ENCODE peak calls at places on chromosome 2, in eight cellular contexts. G, C, F, U, L, E, P and X are unnamed samples.

GRCh38 chr2:108534577-108535379 is 508 bp downstream of the LIMS1 start:
- DNase-seq in L (peak), P (peak), E (peak), G (peak), C (no peak), U (peak), F (peak), X (peak)

GRCh38 chr2:26281226-26281625 is 36.5 kb downstream of the HADHB start:
- DNase-seq in E (no peak), F (no peak), C (no peak), U (no peak), P (no peak), L (no peak), G (no peak), X (no peak)

GRCh38 chr2:95374916-95375471 is 27.5 kb upstream of the FAHD2A start:
- DNase-seq in C (no peak), L (no peak), G (peak), E (peak), P (peak), F (no peak), U (peak), X (peak)

GRCh38 chr2:113812204-113812603 is 55.8 kb upstream of the SLC35F5 start:
- DNase-seq in U (no peak), E (peak), P (no peak), G (peak), F (no peak), L (no peak), C (no peak), X (no peak)

GRCh38 chr2:219954331-219954730 is 326.9 kb downstream of the SLC4A3 start:
- DNase-seq in F (no peak), E (peak), P (no peak), L (no peak), G (peak), C (no peak), U (no peak), X (no peak)

GRCh38 chr2:25977768-25978167 is 4.5 kb downstream of the KIF3C start:
- DNase-seq in L (no peak), P (peak), U (no peak), E (peak), F (peak), G (peak), C (no peak), X (no peak)

GRCh38 chr2:108278631-108279030 is 10.1 kb upstream of the SULT1C2 start:
- DNase-seq in L (no peak), E (peak), F (peak), P (no peak), C (no peak), U (no peak), G (peak), X (no peak)

GRCh38 chr2:217027414-217027813 is 167.6 kb upstream of the TNP1 start:
- DNase-seq in E (no peak), L (no peak), G (peak), P (no peak), U (no peak), C (no peak), F (no peak), X (no peak)

GRCh38 chr2:25251461-25252273 is 83.3 kb upstream of the POMC start:
- DNase-seq in P (peak), L (no peak), E (peak), C (peak), G (peak), U (peak), F (peak), X (peak)

GRCh38 chr2:20577495-20578235 is 73.2 kb downstream of the HS1BP3 start:
- DNase-seq in C (peak), L (no peak), U (no peak), P (peak), G (peak), F (no peak), E (peak), X (no peak)

GRCh38 chr2:3449106-3449505 is 69.6 kb downstream of the TRAPPC12 start:
- DNase-seq in C (no peak), G (no peak), E (no peak), P (no peak), U (no peak), F (peak), L (no peak), X (no peak)

GRCh38 chr2:183995632-183996031 is 602.7 kb upstream of the ZNF804A start:
- DNase-seq in U (no peak), G (peak), E (no peak), L (no peak), P (no peak), C (no peak), F (peak), X (no peak)

GRCh38 chr2:62492048-62492447 is 13.9 kb downstream of the TMEM17 start:
- DNase-seq in E (no peak), G (no peak), C (no peak), F (no peak), U (no peak), L (no peak), P (no peak), X (no peak)

GRCh38 chr2:74457549-74458131 is 598 bp upstream of the WBP1 start:
- DNase-seq in U (peak), E (no peak), L (peak), C (peak), G (no peak), P (peak), F (no peak), X (peak)

GRCh38 chr2:70789304-70790078 is 952 bp downstream of the FIGLA start:
- DNase-seq in F (peak), E (peak), U (peak), P (peak), C (no peak), L (peak), G (peak), X (peak)

GRCh38 chr2:202375006-202375610 is 1.0 kb upstream of the BMPR2 start:
- DNase-seq in U (peak), P (peak), C (peak), G (peak), F (peak), E (peak), L (peak), X (no peak)

GRCh38 chr2:150690870-150691269 is 203.4 kb upstream of the RND3 start:
- DNase-seq in F (peak), P (no peak), G (peak), L (no peak), E (peak), C (no peak), U (no peak), X (no peak)

GRCh38 chr2:167833294-167833693 is 414.1 kb downstream of the STK39 start:
- DNase-seq in E (no peak), G (peak), F (no peak), L (no peak), P (no peak), U (no peak), C (no peak), X (no peak)

GRCh38 chr2:28136557-28136956 is 246.0 kb downstream of the BABAM2 start:
- DNase-seq in F (no peak), P (no peak), E (no peak), L (no peak), U (no peak), C (no peak), G (no peak), X (no peak)

GRCh38 chr2:41707790-41708451 is 339.9 kb upstream of the PKDCC start:
- DNase-seq in C (no peak), G (no peak), L (no peak), P (no peak), F (no peak), E (no peak), U (no peak), X (no peak)

GRCh38 chr2:32926708-32927084 is 20.1 kb upstream of the LTBP1 start:
- DNase-seq in C (no peak), F (peak), E (peak), L (peak), G (peak), P (no peak), U (no peak), X (no peak)

GRCh38 chr2:220104871-220105351 is 477.5 kb downstream of the SLC4A3 start:
- DNase-seq in L (peak), C (peak), U (no peak), F (peak), G (peak), P (no peak), E (peak), X (peak)

GRCh38 chr2:45008296-45009129 is 739 bp downstream of the SIX2 start:
- DNase-seq in E (peak), L (peak), U (no peak), G (peak), F (peak), P (no peak), C (no peak), X (no peak)

GRCh38 chr2:136021406-136021805 is 36.0 kb upstream of the DARS1 start:
- DNase-seq in E (no peak), P (no peak), L (no peak), F (no peak), G (no peak), C (no peak), U (no peak), X (no peak)

GRCh38 chr2:20666364-20667150 is at the start of gene GDF7:
- DNase-seq in F (no peak), E (no peak), P (peak), G (no peak), C (no peak), U (no peak), L (peak), X (no peak)

GRCh38 chr2:156352911-156353310 is 20.4 kb upstream of the NR4A2 start:
- DNase-seq in F (no peak), C (no peak), L (no peak), G (no peak), U (no peak), P (no peak), E (no peak), X (no peak)

GRCh38 chr2:43223412-43224040 is 2.9 kb downstream of the ZFP36L2 start:
- DNase-seq in F (peak), P (peak), U (no peak), C (no peak), G (peak), L (no peak), E (peak), X (no peak)

GRCh38 chr2:179898873-179899272 is 37.5 kb upstream of the ZNF385B start:
- DNase-seq in P (no peak), U (no peak), E (peak), F (peak), G (peak), C (no peak), L (peak), X (peak)

GRCh38 chr2:171957061-171957460 is 34.8 kb downstream of the HAT1 start:
- DNase-seq in P (no peak), U (no peak), G (no peak), L (peak), E (peak), F (no peak), C (no peak), X (no peak)

GRCh38 chr2:239316562-239317465 is 84.0 kb downstream of the HDAC4 start:
- DNase-seq in G (peak), C (no peak), U (peak), E (peak), P (peak), F (no peak), L (no peak), X (no peak)

GRCh38 chr2:70984228-70984575 is 5.8 kb downstream of the ANKRD53 start:
- DNase-seq in P (no peak), F (no peak), G (no peak), U (peak), C (no peak), L (no peak), E (no peak), X (no peak)

DNA sequence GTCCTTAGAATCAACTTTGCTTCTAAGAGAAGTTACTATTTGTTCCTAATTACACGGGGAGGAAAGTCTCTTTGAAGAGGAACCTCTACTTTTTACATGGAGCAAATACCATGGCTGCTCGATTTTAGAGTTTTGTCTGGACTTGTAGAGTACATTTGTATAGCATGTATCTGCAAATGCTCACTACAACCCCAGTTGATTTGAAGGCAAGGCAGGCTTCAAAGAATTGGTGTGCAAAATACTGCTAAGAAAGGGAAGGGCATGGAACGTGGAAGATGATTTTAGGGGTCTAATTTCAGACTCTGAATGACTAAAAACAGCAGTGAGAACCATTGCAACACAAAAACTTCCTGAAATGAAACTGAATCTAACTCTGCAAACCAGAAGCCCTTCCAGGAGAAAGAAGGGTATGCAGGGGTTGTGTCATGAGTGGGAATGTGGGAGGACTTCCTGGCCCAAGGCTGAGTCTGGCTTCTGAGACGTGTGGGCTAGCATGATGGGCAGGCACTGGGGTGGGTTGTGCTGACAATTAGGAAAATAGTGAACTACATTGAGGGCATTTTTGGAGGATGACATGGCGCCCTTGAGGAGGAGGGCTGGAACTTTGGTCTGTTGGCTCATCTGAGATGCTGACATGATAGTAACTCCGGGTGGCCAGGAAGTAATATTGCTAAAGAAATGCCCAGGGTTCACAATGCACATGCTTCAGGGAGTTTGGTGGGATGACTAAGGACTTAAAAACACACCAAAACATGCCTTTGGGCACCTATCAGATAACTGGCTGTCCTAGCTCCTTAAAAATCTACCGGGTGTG is 18.9 kb upstream of the IL1R2 start:
- DNase-seq in G (peak), F (peak), C (no peak), U (no peak), L (no peak), E (peak), P (no peak), X (no peak)
- H3K4me3 ChIP-seq in G (no peak), F (no peak), C (no peak), U (no peak), L (no peak), E (no peak), P (no peak), X (no peak)

DNA sequence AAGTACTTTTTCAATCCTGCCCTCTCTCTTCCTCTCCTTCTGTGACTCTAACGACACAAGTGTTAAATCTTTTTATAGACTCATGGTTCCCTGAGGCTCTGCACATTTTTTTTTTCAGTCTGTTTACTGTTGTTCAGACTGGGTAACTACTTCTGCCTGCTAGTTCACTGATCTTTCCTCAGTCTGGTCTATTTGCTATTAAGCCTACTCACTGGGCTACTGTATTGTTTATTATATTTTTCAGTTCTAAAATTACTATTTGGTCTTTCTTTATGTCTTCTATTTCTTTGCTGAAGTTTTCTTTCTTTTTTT is 21.3 kb downstream of the PPP3R1 start:
- DNase-seq in C (no peak), F (no peak), E (no peak), U (no peak), P (no peak), L (no peak), G (no peak), X (no peak)
- H3K4me3 ChIP-seq in C (no peak), F (no peak), E (no peak), U (no peak), P (no peak), L (no peak), G (no peak), X (no peak)

GRCh38 chr2:120879401-120880295 is 144.0 kb downstream of the GLI2 start:
- DNase-seq in C (no peak), E (peak), G (peak), F (no peak), L (peak), P (no peak), U (no peak), X (no peak)
- H3K4me3 ChIP-seq in C (no peak), E (no peak), G (no peak), F (no peak), L (no peak), P (no peak), U (no peak), X (no peak)

GRCh38 chr2:241804326-241805276 is 4.4 kb upstream of the NEU4 start:
- DNase-seq in G (peak), L (no peak), P (peak), F (peak), U (peak), E (peak), C (no peak), X (no peak)
- H3K4me3 ChIP-seq in G (no peak), L (no peak), P (peak), F (no peak), U (no peak), E (no peak), C (peak), X (peak)

DNA sequence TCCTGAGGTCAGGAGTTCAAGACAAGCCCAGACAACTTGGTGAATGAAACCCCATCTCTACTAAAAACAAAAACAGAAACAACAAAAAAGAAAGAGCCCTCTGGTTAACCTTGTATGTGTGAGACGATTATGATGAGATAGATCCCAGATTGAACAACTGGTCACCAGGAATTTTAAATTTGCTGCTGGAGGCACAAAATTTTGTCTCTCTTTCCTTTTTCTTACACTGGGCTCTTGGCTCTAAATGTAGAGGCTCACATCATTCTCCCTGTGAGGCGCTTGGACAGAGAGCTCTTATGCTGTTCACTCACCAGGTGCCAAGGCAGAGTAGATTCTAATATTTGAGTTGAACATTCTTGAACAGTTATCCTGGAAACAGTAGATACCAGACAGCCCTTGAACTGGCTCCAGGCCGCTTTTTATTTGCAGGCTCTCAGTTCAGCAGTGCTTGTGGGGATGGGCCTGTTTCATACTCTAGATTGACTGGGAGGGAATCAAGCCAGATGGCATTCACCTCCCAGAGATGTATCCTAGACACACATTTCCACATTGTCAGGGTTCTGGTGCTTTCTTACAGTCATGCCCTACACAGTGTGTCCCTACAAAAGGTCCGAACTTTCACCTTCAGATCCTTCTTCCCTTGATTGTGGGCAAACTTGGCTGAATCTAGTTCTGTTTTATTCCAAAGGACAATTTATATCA is 1159.6 kb downstream of the RPIA start:
- DNase-seq in U (no peak), E (no peak), L (no peak), G (no peak), P (no peak), F (no peak), C (no peak), X (no peak)
- H3K4me3 ChIP-seq in U (no peak), E (no peak), L (no peak), G (no peak), P (no peak), F (no peak), C (no peak), X (no peak)

GRCh38 chr2:40489678-40489960 is 37.7 kb upstream of the SLC8A1 start:
- DNase-seq in G (no peak), P (no peak), L (no peak), F (no peak), U (no peak), C (no peak), E (no peak), X (no peak)
- H3K4me3 ChIP-seq in G (peak), P (peak), L (no peak), F (no peak), U (peak), C (peak), E (peak), X (no peak)

GRCh38 chr2:231933916-231934401 is 7.8 kb upstream of the NPPC start:
- DNase-seq in P (no peak), G (no peak), F (no peak), C (no peak), U (peak), E (peak), L (no peak), X (no peak)
- H3K4me3 ChIP-seq in P (no peak), G (no peak), F (no peak), C (no peak), U (no peak), E (no peak), L (no peak), X (no peak)

GRCh38 chr2:227782804-227783203 is 30.8 kb upstream of the CCL20 start:
- DNase-seq in E (no peak), P (no peak), C (no peak), U (no peak), G (no peak), F (no peak), L (no peak), X (no peak)

GRCh38 chr2:227785293-227785692 is 28.3 kb upstream of the CCL20 start:
- DNase-seq in F (no peak), C (no peak), P (no peak), U (no peak), G (no peak), E (no peak), L (peak), X (no peak)

GRCh38 chr2:227780981-227781630 is 32.5 kb upstream of the CCL20 start:
- DNase-seq in C (no peak), U (no peak), F (no peak), P (no peak), G (no peak), E (no peak), L (no peak), X (no peak)

GRCh38 chr2:227781841-227782240 is 31.8 kb upstream of the CCL20 start:
- DNase-seq in P (no peak), U (no peak), F (no peak), E (no peak), C (no peak), L (no peak), G (no peak), X (no peak)

GRCh38 chr2:227783404-227784138 is 30.1 kb upstream of the CCL20 start:
- DNase-seq in P (no peak), L (no peak), E (no peak), C (no peak), G (no peak), F (no peak), U (no peak), X (no peak)
- H3K4me3 ChIP-seq in P (peak), L (no peak), E (no peak), C (no peak), G (no peak), F (no peak), U (no peak), X (no peak)

GRCh38 chr2:11502740-11503292 is 31.0 kb upstream of the GREB1 start:
- DNase-seq in E (no peak), G (no peak), L (no peak), P (no peak), U (no peak), C (no peak), F (no peak), X (no peak)

GRCh38 chr2:11503354-11503927 is 30.4 kb upstream of the GREB1 start:
- DNase-seq in U (no peak), L (no peak), E (no peak), C (no peak), P (no peak), G (no peak), F (no peak), X (no peak)

GRCh38 chr2:11498543-11499034 is 32.6 kb upstream of the E2F6 start:
- DNase-seq in E (no peak), L (peak), G (no peak), U (peak), C (peak), P (peak), F (no peak), X (no peak)

GRCh38 chr2:11499081-11499743 is 33.3 kb upstream of the E2F6 start:
- DNase-seq in L (peak), P (no peak), G (no peak), C (no peak), U (no peak), E (no peak), F (no peak), X (no peak)

DNA sequence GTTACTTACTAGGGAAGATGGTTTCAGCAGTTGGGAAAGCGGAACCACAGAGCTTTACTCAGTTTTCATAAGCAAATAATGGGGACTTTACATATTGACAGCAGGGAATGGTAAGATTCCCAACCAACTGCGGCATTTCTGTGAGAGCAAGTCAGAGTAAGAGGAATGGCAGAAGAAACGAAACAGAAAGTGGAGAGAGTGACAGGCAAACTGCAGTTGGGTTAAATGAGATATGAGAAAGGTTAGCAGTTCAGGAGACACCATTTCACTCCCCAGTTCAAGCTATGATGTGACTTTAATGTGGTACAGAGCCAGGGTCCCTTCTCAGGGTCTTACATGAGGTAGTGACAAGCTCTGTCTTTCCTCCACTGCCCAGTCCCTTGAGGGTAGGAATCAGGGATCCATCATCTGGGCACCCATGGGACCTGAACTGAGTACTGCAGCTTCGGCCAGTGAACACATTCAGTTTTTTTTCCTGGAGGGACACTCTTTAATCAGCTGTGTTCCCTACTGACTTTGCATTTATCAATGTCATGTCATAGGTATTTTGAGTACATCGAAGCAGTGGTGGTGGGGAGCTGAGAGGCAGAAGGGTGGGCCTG is 33.0 kb upstream of the GREB1 start:
- DNase-seq in L (no peak), G (no peak), F (no peak), U (no peak), C (no peak), P (no peak), E (no peak), X (no peak)
- H3K4me3 ChIP-seq in L (no peak), G (no peak), F (no peak), U (no peak), C (no peak), P (no peak), E (no peak), X (no peak)